ENCODE peak calls at places on chromosomes 3 and 15, in eight cellular contexts. One of them, this sample, is unnamed.

GRCh38 chr15:75732206-75732808 is 19.7 kb upstream of the CSPG4 start:
- DNase-seq in B cell: no peak
- DNase-seq in Calu3: no peak
- DNase-seq in type B pancreatic cell: no peak
- DNase-seq in RWPE1: no peak
- DNase-seq in fibroblast of mammary gland: no peak
- DNase-seq in astrocyte of the spinal cord: no peak
- DNase-seq in GM10248: no peak
- DNase-seq in this sample: no peak

GRCh38 chr15:42608767-42609488 is 33.5 kb downstream of the STARD9 start:
- DNase-seq in B cell: peak; percentile 21
- DNase-seq in Calu3: no peak
- DNase-seq in type B pancreatic cell: no peak
- DNase-seq in RWPE1: no peak
- DNase-seq in fibroblast of mammary gland: no peak
- DNase-seq in astrocyte of the spinal cord: no peak
- DNase-seq in GM10248: no peak
- DNase-seq in this sample: no peak

GRCh38 chr3:57833763-57834162 is 77.7 kb downstream of the SLMAP start:
- DNase-seq in B cell: no peak
- DNase-seq in Calu3: no peak
- DNase-seq in type B pancreatic cell: no peak
- DNase-seq in RWPE1: no peak
- DNase-seq in fibroblast of mammary gland: no peak
- DNase-seq in astrocyte of the spinal cord: no peak
- DNase-seq in GM10248: no peak
- DNase-seq in this sample: no peak

GRCh38 chr3:66497982-66498671 is 2.7 kb downstream of the LRIG1 start:
- DNase-seq in B cell: no peak
- DNase-seq in Calu3: no peak
- DNase-seq in type B pancreatic cell: no peak
- DNase-seq in RWPE1: no peak
- DNase-seq in fibroblast of mammary gland: no peak
- DNase-seq in astrocyte of the spinal cord: no peak
- DNase-seq in GM10248: no peak
- DNase-seq in this sample: no peak

GRCh38 chr3:13092621-13093339 is 19.6 kb upstream of the IQSEC1 start:
- DNase-seq in B cell: no peak
- DNase-seq in Calu3: no peak
- DNase-seq in type B pancreatic cell: no peak
- DNase-seq in RWPE1: no peak
- DNase-seq in fibroblast of mammary gland: no peak
- DNase-seq in astrocyte of the spinal cord: no peak
- DNase-seq in GM10248: no peak
- DNase-seq in this sample: no peak

GRCh38 chr3:50008931-50009330 is 69.0 kb downstream of the RBM6 start:
- DNase-seq in B cell: no peak
- DNase-seq in Calu3: no peak
- DNase-seq in type B pancreatic cell: no peak
- DNase-seq in RWPE1: no peak
- DNase-seq in fibroblast of mammary gland: peak; percentile 35
- DNase-seq in astrocyte of the spinal cord: peak; percentile 22
- DNase-seq in GM10248: no peak
- DNase-seq in this sample: no peak

GRCh38 chr15:79002631-79003030 is 57.8 kb upstream of the CTSH start:
- DNase-seq in B cell: no peak
- DNase-seq in Calu3: no peak
- DNase-seq in type B pancreatic cell: no peak
- DNase-seq in RWPE1: no peak
- DNase-seq in fibroblast of mammary gland: no peak
- DNase-seq in astrocyte of the spinal cord: no peak
- DNase-seq in GM10248: no peak
- DNase-seq in this sample: no peak

GRCh38 chr3:171806200-171807128 is 3.8 kb downstream of the PLD1 start:
- DNase-seq in B cell: no peak
- DNase-seq in Calu3: no peak
- DNase-seq in type B pancreatic cell: no peak
- DNase-seq in RWPE1: peak; percentile 41
- DNase-seq in fibroblast of mammary gland: peak; percentile 93
- DNase-seq in astrocyte of the spinal cord: peak; percentile 83
- DNase-seq in GM10248: no peak
- DNase-seq in this sample: no peak

GRCh38 chr3:138912237-138912636 is 34.7 kb downstream of the FOXL2 start:
- DNase-seq in B cell: no peak
- DNase-seq in Calu3: no peak
- DNase-seq in type B pancreatic cell: no peak
- DNase-seq in RWPE1: no peak
- DNase-seq in fibroblast of mammary gland: no peak
- DNase-seq in astrocyte of the spinal cord: no peak
- DNase-seq in GM10248: no peak
- DNase-seq in this sample: no peak

GRCh38 chr15:27017168-27017809 is 46.3 kb downstream of the GABRG3 start:
- DNase-seq in B cell: no peak
- DNase-seq in Calu3: peak; percentile 10
- DNase-seq in type B pancreatic cell: no peak
- DNase-seq in RWPE1: peak; percentile 63
- DNase-seq in fibroblast of mammary gland: peak; percentile 46
- DNase-seq in astrocyte of the spinal cord: peak; percentile 68
- DNase-seq in GM10248: no peak
- DNase-seq in this sample: no peak

GRCh38 chr3:31065765-31066164 is 171.3 kb upstream of the GADL1 start:
- DNase-seq in B cell: no peak
- DNase-seq in Calu3: no peak
- DNase-seq in type B pancreatic cell: no peak
- DNase-seq in RWPE1: no peak
- DNase-seq in fibroblast of mammary gland: peak; percentile 79
- DNase-seq in astrocyte of the spinal cord: peak; percentile 24
- DNase-seq in GM10248: no peak
- DNase-seq in this sample: no peak

GRCh38 chr3:29880809-29881208 is 599.9 kb downstream of the RBMS3 start:
- DNase-seq in B cell: no peak
- DNase-seq in Calu3: no peak
- DNase-seq in type B pancreatic cell: no peak
- DNase-seq in RWPE1: no peak
- DNase-seq in fibroblast of mammary gland: no peak
- DNase-seq in astrocyte of the spinal cord: no peak
- DNase-seq in GM10248: no peak
- DNase-seq in this sample: no peak

GRCh38 chr3:141429371-141430035 is 57.3 kb upstream of the RASA2 start:
- DNase-seq in B cell: no peak
- DNase-seq in Calu3: no peak
- DNase-seq in type B pancreatic cell: peak; percentile 34
- DNase-seq in RWPE1: no peak
- DNase-seq in fibroblast of mammary gland: no peak
- DNase-seq in astrocyte of the spinal cord: no peak
- DNase-seq in GM10248: no peak
- DNase-seq in this sample: no peak

GRCh38 chr3:14304101-14305045 is 98.0 kb upstream of the SLC6A6 start:
- DNase-seq in B cell: no peak
- DNase-seq in Calu3: no peak
- DNase-seq in type B pancreatic cell: no peak
- DNase-seq in RWPE1: no peak
- DNase-seq in fibroblast of mammary gland: no peak
- DNase-seq in astrocyte of the spinal cord: no peak
- DNase-seq in GM10248: no peak
- DNase-seq in this sample: no peak

GRCh38 chr3:124978627-124979026 is 44.1 kb upstream of the MUC13 start:
- DNase-seq in B cell: no peak
- DNase-seq in Calu3: no peak
- DNase-seq in type B pancreatic cell: no peak
- DNase-seq in RWPE1: no peak
- DNase-seq in fibroblast of mammary gland: no peak
- DNase-seq in astrocyte of the spinal cord: no peak
- DNase-seq in GM10248: no peak
- DNase-seq in this sample: no peak

GRCh38 chr3:124982855-124983254 is 48.3 kb upstream of the MUC13 start:
- DNase-seq in B cell: no peak
- DNase-seq in Calu3: no peak
- DNase-seq in type B pancreatic cell: no peak
- DNase-seq in RWPE1: no peak
- DNase-seq in fibroblast of mammary gland: no peak
- DNase-seq in astrocyte of the spinal cord: no peak
- DNase-seq in GM10248: no peak
- DNase-seq in this sample: no peak

GRCh38 chr3:124984754-124985153 is 50.2 kb upstream of the MUC13 start:
- DNase-seq in B cell: no peak
- DNase-seq in Calu3: no peak
- DNase-seq in type B pancreatic cell: no peak
- DNase-seq in RWPE1: no peak
- DNase-seq in fibroblast of mammary gland: no peak
- DNase-seq in astrocyte of the spinal cord: no peak
- DNase-seq in GM10248: no peak
- DNase-seq in this sample: no peak

GRCh38 chr3:124985358-124985757 is 50.8 kb upstream of the MUC13 start:
- DNase-seq in B cell: no peak
- DNase-seq in Calu3: no peak
- DNase-seq in type B pancreatic cell: no peak
- DNase-seq in RWPE1: peak; percentile 79
- DNase-seq in fibroblast of mammary gland: peak; percentile 83
- DNase-seq in astrocyte of the spinal cord: peak; percentile 33
- DNase-seq in GM10248: no peak
- DNase-seq in this sample: no peak

GRCh38 chr3:124981472-124981871 is 46.9 kb upstream of the MUC13 start:
- DNase-seq in B cell: no peak
- DNase-seq in Calu3: no peak
- DNase-seq in type B pancreatic cell: no peak
- DNase-seq in RWPE1: no peak
- DNase-seq in fibroblast of mammary gland: no peak
- DNase-seq in astrocyte of the spinal cord: no peak
- DNase-seq in GM10248: no peak
- DNase-seq in this sample: no peak
- TF ChIP-seq CTCF in B cell: no peak
- TF ChIP-seq CTCF in Calu3: no peak
- TF ChIP-seq CTCF in type B pancreatic cell: no peak
- TF ChIP-seq CTCF in RWPE1: no peak
- TF ChIP-seq CTCF in fibroblast of mammary gland: no peak
- TF ChIP-seq CTCF in astrocyte of the spinal cord: no peak
- TF ChIP-seq CTCF in GM10248: no peak
- TF ChIP-seq CTCF in this sample: no peak

GRCh38 chr15:60787737-60788513 is 309.0 kb upstream of the ICE2 start:
- DNase-seq in B cell: no peak
- DNase-seq in Calu3: peak; percentile 34
- DNase-seq in type B pancreatic cell: no peak
- DNase-seq in RWPE1: peak; percentile 10
- DNase-seq in fibroblast of mammary gland: peak; percentile 38
- DNase-seq in astrocyte of the spinal cord: no peak
- DNase-seq in GM10248: no peak
- DNase-seq in this sample: no peak
- TF ChIP-seq CTCF in B cell: peak; percentile 37
- TF ChIP-seq CTCF in Calu3: peak; percentile 15
- TF ChIP-seq CTCF in type B pancreatic cell: peak; percentile 61
- TF ChIP-seq CTCF in RWPE1: peak; percentile 29
- TF ChIP-seq CTCF in fibroblast of mammary gland: peak; percentile 59
- TF ChIP-seq CTCF in astrocyte of the spinal cord: peak; percentile 51
- TF ChIP-seq CTCF in GM10248: peak; percentile 26
- TF ChIP-seq CTCF in this sample: peak; percentile 14

GRCh38 chr15:101276501-101277037 is 716 bp downstream of the SELENOS start:
- DNase-seq in B cell: peak; percentile 34
- DNase-seq in Calu3: peak; percentile 28
- DNase-seq in type B pancreatic cell: no peak
- DNase-seq in RWPE1: no peak
- DNase-seq in fibroblast of mammary gland: peak; percentile 41
- DNase-seq in astrocyte of the spinal cord: peak; percentile 47
- DNase-seq in GM10248: peak; percentile 38
- DNase-seq in this sample: no peak
- TF ChIP-seq CTCF in B cell: no peak
- TF ChIP-seq CTCF in Calu3: peak; percentile 20
- TF ChIP-seq CTCF in type B pancreatic cell: peak; percentile 73
- TF ChIP-seq CTCF in RWPE1: no peak
- TF ChIP-seq CTCF in fibroblast of mammary gland: peak; percentile 41
- TF ChIP-seq CTCF in astrocyte of the spinal cord: peak; percentile 50
- TF ChIP-seq CTCF in GM10248: peak; percentile 9
- TF ChIP-seq CTCF in this sample: peak; percentile 49

GRCh38 chr15:70560617-70561328 is 202.6 kb downstream of the UACA start:
- DNase-seq in B cell: no peak
- DNase-seq in Calu3: no peak
- DNase-seq in type B pancreatic cell: no peak
- DNase-seq in RWPE1: no peak
- DNase-seq in fibroblast of mammary gland: peak; percentile 7
- DNase-seq in astrocyte of the spinal cord: no peak
- DNase-seq in GM10248: no peak
- DNase-seq in this sample: no peak
- TF ChIP-seq CTCF in B cell: no peak
- TF ChIP-seq CTCF in Calu3: no peak
- TF ChIP-seq CTCF in type B pancreatic cell: no peak
- TF ChIP-seq CTCF in RWPE1: no peak
- TF ChIP-seq CTCF in fibroblast of mammary gland: no peak
- TF ChIP-seq CTCF in astrocyte of the spinal cord: no peak
- TF ChIP-seq CTCF in GM10248: no peak
- TF ChIP-seq CTCF in this sample: peak; percentile 47

DNA sequence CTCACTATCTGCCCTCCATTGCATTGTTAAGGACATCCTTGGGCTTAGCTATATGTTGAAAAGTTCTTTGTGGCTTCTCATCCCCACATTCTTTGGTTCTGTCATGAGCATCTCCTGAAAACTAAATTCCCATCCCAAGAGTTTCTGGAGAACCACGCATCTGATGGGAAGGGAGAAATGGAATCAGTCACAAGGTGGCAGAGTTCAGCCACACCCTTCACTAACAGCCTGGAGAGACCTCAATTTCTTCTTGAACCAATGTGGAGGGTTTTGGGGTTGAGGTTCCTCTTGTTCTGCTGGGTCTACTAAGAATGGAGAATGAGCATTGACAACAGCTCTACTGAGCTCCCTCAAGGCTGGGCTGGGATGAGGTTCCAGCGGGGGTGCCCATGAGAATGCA is 15.6 kb upstream of the MAGEL2 start:
- DNase-seq in B cell: no peak
- DNase-seq in Calu3: no peak
- DNase-seq in type B pancreatic cell: no peak
- DNase-seq in RWPE1: no peak
- DNase-seq in fibroblast of mammary gland: no peak
- DNase-seq in astrocyte of the spinal cord: no peak
- DNase-seq in GM10248: no peak
- DNase-seq in this sample: no peak
- TF ChIP-seq CTCF in B cell: no peak
- TF ChIP-seq CTCF in Calu3: no peak
- TF ChIP-seq CTCF in type B pancreatic cell: no peak
- TF ChIP-seq CTCF in RWPE1: no peak
- TF ChIP-seq CTCF in fibroblast of mammary gland: no peak
- TF ChIP-seq CTCF in astrocyte of the spinal cord: no peak
- TF ChIP-seq CTCF in GM10248: no peak
- TF ChIP-seq CTCF in this sample: no peak

GRCh38 chr15:48459571-48460461 is 128.6 kb downstream of the DUT start:
- DNase-seq in B cell: no peak
- DNase-seq in Calu3: peak; percentile 7
- DNase-seq in type B pancreatic cell: no peak
- DNase-seq in RWPE1: peak; percentile 39
- DNase-seq in fibroblast of mammary gland: peak; percentile 95
- DNase-seq in astrocyte of the spinal cord: peak; percentile 75
- DNase-seq in GM10248: no peak
- DNase-seq in this sample: no peak
- TF ChIP-seq CTCF in B cell: no peak
- TF ChIP-seq CTCF in Calu3: no peak
- TF ChIP-seq CTCF in type B pancreatic cell: no peak
- TF ChIP-seq CTCF in RWPE1: no peak
- TF ChIP-seq CTCF in fibroblast of mammary gland: peak; percentile 16
- TF ChIP-seq CTCF in astrocyte of the spinal cord: no peak
- TF ChIP-seq CTCF in GM10248: no peak
- TF ChIP-seq CTCF in this sample: no peak

GRCh38 chr3:148459931-148460513 is 237.7 kb upstream of the AGTR1 start:
- DNase-seq in B cell: no peak
- DNase-seq in Calu3: no peak
- DNase-seq in type B pancreatic cell: no peak
- DNase-seq in RWPE1: no peak
- DNase-seq in fibroblast of mammary gland: peak; percentile 41
- DNase-seq in astrocyte of the spinal cord: peak; percentile 10
- DNase-seq in GM10248: peak; percentile 12
- DNase-seq in this sample: no peak
- TF ChIP-seq CTCF in B cell: no peak
- TF ChIP-seq CTCF in Calu3: peak; percentile 64
- TF ChIP-seq CTCF in type B pancreatic cell: peak; percentile 59
- TF ChIP-seq CTCF in RWPE1: no peak
- TF ChIP-seq CTCF in fibroblast of mammary gland: peak; percentile 52
- TF ChIP-seq CTCF in astrocyte of the spinal cord: peak; percentile 15
- TF ChIP-seq CTCF in GM10248: peak; percentile 30
- TF ChIP-seq CTCF in this sample: peak; percentile 18

This sample was measured in CD14-positive monocyte.